ENCODE peak calls at places on chromosome 17, in eight cellular contexts. One of them, this sample, is unnamed.

GRCh38 chr17:75922963-75923874 is 17.6 kb downstream of the FBF1 start:
- DNase-seq in GM12891: no peak
- DNase-seq in IMR-90: no peak
- DNase-seq in esophagus muscularis mucosa: no peak
- DNase-seq in sigmoid colon: no peak
- DNase-seq in body of pancreas: no peak
- DNase-seq in breast epithelium: no peak
- DNase-seq in K562: no peak
- DNase-seq in this sample: no peak

GRCh38 chr17:38898812-38899348 is 26.5 kb upstream of the LASP1NB start:
- DNase-seq in K562: peak
- DNase-seq in sigmoid colon: no peak
- DNase-seq in GM12891: peak
- DNase-seq in esophagus muscularis mucosa: no peak
- DNase-seq in body of pancreas: no peak
- DNase-seq in IMR-90: no peak
- DNase-seq in breast epithelium: no peak
- DNase-seq in this sample: no peak

GRCh38 chr17:58691701-58692238 is at the start of gene TEX14:
- DNase-seq in esophagus muscularis mucosa: no peak
- DNase-seq in sigmoid colon: no peak
- DNase-seq in K562: peak
- DNase-seq in breast epithelium: no peak
- DNase-seq in IMR-90: no peak
- DNase-seq in GM12891: no peak
- DNase-seq in body of pancreas: peak
- DNase-seq in this sample: peak

GRCh38 chr17:17706140-17707060 is 25.1 kb downstream of the RAI1 start:
- DNase-seq in breast epithelium: no peak
- DNase-seq in GM12891: no peak
- DNase-seq in sigmoid colon: no peak
- DNase-seq in IMR-90: no peak
- DNase-seq in body of pancreas: no peak
- DNase-seq in esophagus muscularis mucosa: no peak
- DNase-seq in K562: no peak
- DNase-seq in this sample: no peak

GRCh38 chr17:4537451-4538235 is 17.5 kb downstream of the MYBBP1A start:
- DNase-seq in GM12891: no peak
- DNase-seq in K562: no peak
- DNase-seq in sigmoid colon: no peak
- DNase-seq in breast epithelium: no peak
- DNase-seq in body of pancreas: no peak
- DNase-seq in IMR-90: no peak
- DNase-seq in esophagus muscularis mucosa: no peak
- DNase-seq in this sample: no peak

GRCh38 chr17:44981221-44981968 is 13.3 kb upstream of the C1QL1 start:
- DNase-seq in IMR-90: peak
- DNase-seq in sigmoid colon: no peak
- DNase-seq in GM12891: no peak
- DNase-seq in esophagus muscularis mucosa: no peak
- DNase-seq in breast epithelium: no peak
- DNase-seq in body of pancreas: no peak
- DNase-seq in K562: no peak
- DNase-seq in this sample: peak

GRCh38 chr17:13030459-13031305 is 12.9 kb upstream of the ELAC2 start:
- DNase-seq in breast epithelium: no peak
- DNase-seq in IMR-90: peak
- DNase-seq in body of pancreas: peak
- DNase-seq in GM12891: peak
- DNase-seq in sigmoid colon: no peak
- DNase-seq in K562: peak
- DNase-seq in esophagus muscularis mucosa: no peak
- DNase-seq in this sample: peak

GRCh38 chr17:34579979-34580684 is 750 bp downstream of the TMEM132E start:
- DNase-seq in K562: no peak
- DNase-seq in GM12891: peak
- DNase-seq in IMR-90: no peak
- DNase-seq in esophagus muscularis mucosa: no peak
- DNase-seq in breast epithelium: peak
- DNase-seq in sigmoid colon: no peak
- DNase-seq in body of pancreas: peak
- DNase-seq in this sample: no peak

GRCh38 chr17:12256380-12256995 is 235.8 kb downstream of the MAP2K4 start:
- DNase-seq in K562: peak
- DNase-seq in IMR-90: peak
- DNase-seq in sigmoid colon: peak
- DNase-seq in GM12891: peak
- DNase-seq in body of pancreas: peak
- DNase-seq in breast epithelium: no peak
- DNase-seq in esophagus muscularis mucosa: no peak
- DNase-seq in this sample: peak

GRCh38 chr17:74750327-74751069 is 2.1 kb downstream of the NHERF1 start:
- DNase-seq in IMR-90: no peak
- DNase-seq in body of pancreas: peak
- DNase-seq in esophagus muscularis mucosa: no peak
- DNase-seq in sigmoid colon: no peak
- DNase-seq in GM12891: no peak
- DNase-seq in breast epithelium: no peak
- DNase-seq in K562: no peak
- DNase-seq in this sample: no peak

GRCh38 chr17:49821466-49821865 is 26.4 kb downstream of the TAC4 start:
- DNase-seq in IMR-90: no peak
- DNase-seq in body of pancreas: no peak
- DNase-seq in sigmoid colon: no peak
- DNase-seq in breast epithelium: no peak
- DNase-seq in esophagus muscularis mucosa: no peak
- DNase-seq in K562: no peak
- DNase-seq in GM12891: no peak
- DNase-seq in this sample: no peak

GRCh38 chr17:44133918-44134476 is 7.7 kb upstream of the HROB start:
- DNase-seq in GM12891: no peak
- DNase-seq in esophagus muscularis mucosa: no peak
- DNase-seq in K562: no peak
- DNase-seq in breast epithelium: no peak
- DNase-seq in body of pancreas: no peak
- DNase-seq in IMR-90: no peak
- DNase-seq in sigmoid colon: no peak
- DNase-seq in this sample: no peak

GRCh38 chr17:2705263-2705662 is 6.3 kb downstream of the CLUH start:
- DNase-seq in K562: no peak
- DNase-seq in breast epithelium: no peak
- DNase-seq in esophagus muscularis mucosa: no peak
- DNase-seq in body of pancreas: no peak
- DNase-seq in IMR-90: peak
- DNase-seq in sigmoid colon: peak
- DNase-seq in GM12891: no peak
- DNase-seq in this sample: peak

GRCh38 chr17:38922538-38923291 is 2.7 kb upstream of the LASP1NB start:
- DNase-seq in breast epithelium: peak
- DNase-seq in esophagus muscularis mucosa: peak
- DNase-seq in GM12891: no peak
- DNase-seq in IMR-90: peak
- DNase-seq in sigmoid colon: peak
- DNase-seq in K562: peak
- DNase-seq in body of pancreas: peak
- DNase-seq in this sample: peak

GRCh38 chr17:49817993-49818392 is 29.5 kb downstream of the KAT7 start:
- DNase-seq in esophagus muscularis mucosa: no peak
- DNase-seq in IMR-90: no peak
- DNase-seq in sigmoid colon: no peak
- DNase-seq in K562: no peak
- DNase-seq in breast epithelium: no peak
- DNase-seq in GM12891: no peak
- DNase-seq in body of pancreas: no peak
- DNase-seq in this sample: no peak

GRCh38 chr17:40532520-40533253 is 31.3 kb upstream of the TNS4 start:
- DNase-seq in body of pancreas: no peak
- DNase-seq in GM12891: no peak
- DNase-seq in breast epithelium: peak
- DNase-seq in esophagus muscularis mucosa: no peak
- DNase-seq in sigmoid colon: peak
- DNase-seq in K562: no peak
- DNase-seq in IMR-90: peak
- DNase-seq in this sample: no peak

GRCh38 chr17:76449126-76449525 is 3.8 kb downstream of the UBE2O start:
- DNase-seq in body of pancreas: no peak
- DNase-seq in esophagus muscularis mucosa: no peak
- DNase-seq in GM12891: no peak
- DNase-seq in IMR-90: no peak
- DNase-seq in breast epithelium: no peak
- DNase-seq in sigmoid colon: no peak
- DNase-seq in K562: no peak
- DNase-seq in this sample: no peak

GRCh38 chr17:80430446-80431245 is 15.7 kb downstream of the ENDOV start:
- DNase-seq in esophagus muscularis mucosa: no peak
- DNase-seq in breast epithelium: no peak
- DNase-seq in K562: no peak
- DNase-seq in IMR-90: no peak
- DNase-seq in GM12891: no peak
- DNase-seq in body of pancreas: no peak
- DNase-seq in sigmoid colon: no peak
- DNase-seq in this sample: no peak

GRCh38 chr17:48613862-48614694 is 1.0 kb downstream of the HOXB8 start:
- DNase-seq in breast epithelium: no peak
- DNase-seq in esophagus muscularis mucosa: no peak
- DNase-seq in GM12891: no peak
- DNase-seq in IMR-90: peak
- DNase-seq in body of pancreas: no peak
- DNase-seq in K562: no peak
- DNase-seq in sigmoid colon: no peak
- DNase-seq in this sample: no peak
- TF ChIP-seq POLR2A in breast epithelium: no peak
- TF ChIP-seq POLR2A in esophagus muscularis mucosa: no peak
- TF ChIP-seq POLR2A in GM12891: no peak
- TF ChIP-seq POLR2A in IMR-90: no peak
- TF ChIP-seq POLR2A in body of pancreas: no peak
- TF ChIP-seq POLR2A in K562: no peak
- TF ChIP-seq POLR2A in sigmoid colon: no peak
- TF ChIP-seq POLR2A in this sample: no peak

GRCh38 chr17:28610372-28610771 is 3.6 kb downstream of the RSKR start:
- DNase-seq in K562: no peak
- DNase-seq in sigmoid colon: no peak
- DNase-seq in GM12891: no peak
- DNase-seq in body of pancreas: no peak
- DNase-seq in esophagus muscularis mucosa: no peak
- DNase-seq in breast epithelium: no peak
- DNase-seq in IMR-90: no peak
- DNase-seq in this sample: no peak

GRCh38 chr17:28615260-28615940 is 1.4 kb upstream of the RSKR start:
- DNase-seq in body of pancreas: no peak
- DNase-seq in IMR-90: no peak
- DNase-seq in breast epithelium: no peak
- DNase-seq in K562: no peak
- DNase-seq in esophagus muscularis mucosa: no peak
- DNase-seq in sigmoid colon: no peak
- DNase-seq in GM12891: no peak
- DNase-seq in this sample: no peak

GRCh38 chr17:28612531-28612930 is 1.5 kb downstream of the RSKR start:
- DNase-seq in GM12891: no peak
- DNase-seq in breast epithelium: no peak
- DNase-seq in body of pancreas: no peak
- DNase-seq in IMR-90: no peak
- DNase-seq in sigmoid colon: no peak
- DNase-seq in esophagus muscularis mucosa: no peak
- DNase-seq in K562: no peak
- DNase-seq in this sample: no peak

GRCh38 chr17:28613916-28614315 is at the start of gene RSKR:
- DNase-seq in K562: no peak
- DNase-seq in esophagus muscularis mucosa: no peak
- DNase-seq in GM12891: no peak
- DNase-seq in sigmoid colon: no peak
- DNase-seq in body of pancreas: no peak
- DNase-seq in IMR-90: no peak
- DNase-seq in breast epithelium: no peak
- DNase-seq in this sample: no peak

DNA sequence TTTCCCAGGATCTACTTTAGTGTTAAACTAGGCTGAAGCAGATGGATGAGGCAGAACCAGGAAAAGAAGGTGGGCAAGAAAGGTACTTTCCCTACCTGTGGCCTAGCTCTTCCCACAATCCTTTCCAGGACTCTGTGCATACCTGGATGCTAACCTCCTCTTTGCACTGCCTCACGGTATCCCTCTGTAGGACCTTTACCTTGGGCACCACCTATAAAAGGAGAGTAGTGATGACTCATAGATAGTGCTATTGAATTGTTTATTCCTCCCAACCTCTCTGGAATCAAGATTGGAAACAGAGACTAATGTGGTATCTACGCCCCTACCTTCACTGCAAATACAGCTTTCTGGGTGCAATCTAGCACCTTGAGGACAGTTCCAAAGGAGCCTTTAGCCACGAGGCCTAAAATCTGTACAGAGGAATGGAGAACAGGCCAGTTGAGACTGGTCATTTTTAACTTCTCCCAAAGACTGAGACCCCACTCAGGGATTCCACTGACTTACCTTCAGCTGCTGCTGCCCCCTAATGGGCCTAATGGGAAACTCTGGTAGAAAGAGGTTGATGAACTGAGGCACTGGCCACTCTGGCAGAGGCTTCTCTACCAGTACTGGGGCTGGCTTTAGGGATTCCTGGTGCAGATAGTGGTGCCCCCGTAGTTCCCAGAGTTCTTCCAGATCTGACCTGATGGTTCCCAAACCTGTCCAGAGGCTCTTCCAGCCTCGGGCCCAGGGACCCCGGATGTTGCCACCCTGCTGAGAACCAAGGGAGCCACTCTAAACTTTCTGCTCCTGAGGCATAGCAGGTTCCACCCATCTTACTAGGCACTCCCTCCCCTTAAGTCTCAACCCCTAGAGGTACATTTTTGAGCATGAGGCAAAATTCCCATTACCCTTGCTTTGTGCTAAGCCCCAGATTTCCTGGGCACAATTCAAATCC is 781 bp downstream of the RSKR start:
- DNase-seq in sigmoid colon: no peak
- DNase-seq in IMR-90: peak
- DNase-seq in body of pancreas: peak
- DNase-seq in esophagus muscularis mucosa: no peak
- DNase-seq in breast epithelium: no peak
- DNase-seq in GM12891: no peak
- DNase-seq in K562: peak
- DNase-seq in this sample: no peak
- TF ChIP-seq POLR2A in sigmoid colon: no peak
- TF ChIP-seq POLR2A in IMR-90: no peak
- TF ChIP-seq POLR2A in body of pancreas: no peak
- TF ChIP-seq POLR2A in esophagus muscularis mucosa: no peak
- TF ChIP-seq POLR2A in breast epithelium: no peak
- TF ChIP-seq POLR2A in GM12891: no peak
- TF ChIP-seq POLR2A in K562: no peak
- TF ChIP-seq POLR2A in this sample: no peak

GRCh38 chr17:21010705-21011596 is 31.9 kb downstream of the USP22 start:
- DNase-seq in GM12891: no peak
- DNase-seq in sigmoid colon: peak
- DNase-seq in body of pancreas: no peak
- DNase-seq in esophagus muscularis mucosa: no peak
- DNase-seq in breast epithelium: no peak
- DNase-seq in IMR-90: no peak
- DNase-seq in K562: no peak
- DNase-seq in this sample: no peak
- TF ChIP-seq POLR2A in GM12891: no peak
- TF ChIP-seq POLR2A in sigmoid colon: no peak
- TF ChIP-seq POLR2A in body of pancreas: no peak
- TF ChIP-seq POLR2A in esophagus muscularis mucosa: no peak
- TF ChIP-seq POLR2A in breast epithelium: no peak
- TF ChIP-seq POLR2A in IMR-90: no peak
- TF ChIP-seq POLR2A in K562: no peak
- TF ChIP-seq POLR2A in this sample: no peak

GRCh38 chr17:14918540-14918939 is 346.6 kb downstream of the PMP22 start:
- DNase-seq in body of pancreas: no peak
- DNase-seq in breast epithelium: no peak
- DNase-seq in esophagus muscularis mucosa: no peak
- DNase-seq in IMR-90: peak
- DNase-seq in GM12891: no peak
- DNase-seq in sigmoid colon: no peak
- DNase-seq in K562: no peak
- DNase-seq in this sample: no peak
- TF ChIP-seq POLR2A in body of pancreas: no peak
- TF ChIP-seq POLR2A in breast epithelium: no peak
- TF ChIP-seq POLR2A in esophagus muscularis mucosa: no peak
- TF ChIP-seq POLR2A in IMR-90: no peak
- TF ChIP-seq POLR2A in GM12891: no peak
- TF ChIP-seq POLR2A in sigmoid colon: no peak
- TF ChIP-seq POLR2A in K562: no peak
- TF ChIP-seq POLR2A in this sample: no peak

This sample was measured in H54.